ENCODE peak calls at places on chromosomes 5 and 9, in seven cellular contexts. One of them, this sample, is unnamed.

GRCh38 chr9:122389799-122390481 is 19.1 kb downstream of the PTGS1 start:
- DNase-seq in stimulated activated CD4-positive, alpha-beta T cell treated with anti-CD3 and anti-CD28 coated beads, Interleukin-2, amount 100 ng/mL, for 48 hours: no peak
- DNase-seq in AG04449: no peak
- DNase-seq in iris pigment epithelial cell: no peak
- DNase-seq in stimulated activated naive CD8-positive, alpha-beta T cell treated with anti-CD3 and anti-CD28 coated beads, Interleukin-15, amount 100 ng/mL, for 72 hours: no peak
- DNase-seq in astrocyte of the spinal cord: peak; percentile 15
- DNase-seq in AG08395: no peak
- DNase-seq in this sample: no peak

GRCh38 chr9:2109066-2109650 is 94.0 kb downstream of the SMARCA2 start:
- DNase-seq in stimulated activated CD4-positive, alpha-beta T cell treated with anti-CD3 and anti-CD28 coated beads, Interleukin-2, amount 100 ng/mL, for 48 hours: no peak
- DNase-seq in AG04449: peak; percentile 61
- DNase-seq in iris pigment epithelial cell: peak; percentile 49
- DNase-seq in stimulated activated naive CD8-positive, alpha-beta T cell treated with anti-CD3 and anti-CD28 coated beads, Interleukin-15, amount 100 ng/mL, for 72 hours: no peak
- DNase-seq in astrocyte of the spinal cord: peak; percentile 70
- DNase-seq in AG08395: peak; percentile 79
- DNase-seq in this sample: peak; percentile 6

GRCh38 chr5:80644900-80645299 is 9.6 kb upstream of the MSH3 start:
- DNase-seq in stimulated activated CD4-positive, alpha-beta T cell treated with anti-CD3 and anti-CD28 coated beads, Interleukin-2, amount 100 ng/mL, for 48 hours: no peak
- DNase-seq in AG04449: no peak
- DNase-seq in iris pigment epithelial cell: peak; percentile 17
- DNase-seq in stimulated activated naive CD8-positive, alpha-beta T cell treated with anti-CD3 and anti-CD28 coated beads, Interleukin-15, amount 100 ng/mL, for 72 hours: no peak
- DNase-seq in astrocyte of the spinal cord: no peak
- DNase-seq in AG08395: no peak
- DNase-seq in this sample: no peak

GRCh38 chr5:57772512-57772911 is 289.9 kb upstream of the ACTBL2 start:
- DNase-seq in stimulated activated CD4-positive, alpha-beta T cell treated with anti-CD3 and anti-CD28 coated beads, Interleukin-2, amount 100 ng/mL, for 48 hours: no peak
- DNase-seq in AG04449: no peak
- DNase-seq in iris pigment epithelial cell: no peak
- DNase-seq in stimulated activated naive CD8-positive, alpha-beta T cell treated with anti-CD3 and anti-CD28 coated beads, Interleukin-15, amount 100 ng/mL, for 72 hours: no peak
- DNase-seq in astrocyte of the spinal cord: no peak
- DNase-seq in AG08395: no peak
- DNase-seq in this sample: no peak

GRCh38 chr5:34040411-34040810 is 2.6 kb downstream of the C1QTNF3 start:
- DNase-seq in stimulated activated CD4-positive, alpha-beta T cell treated with anti-CD3 and anti-CD28 coated beads, Interleukin-2, amount 100 ng/mL, for 48 hours: no peak
- DNase-seq in AG04449: no peak
- DNase-seq in iris pigment epithelial cell: peak; percentile 12
- DNase-seq in stimulated activated naive CD8-positive, alpha-beta T cell treated with anti-CD3 and anti-CD28 coated beads, Interleukin-15, amount 100 ng/mL, for 72 hours: no peak
- DNase-seq in astrocyte of the spinal cord: no peak
- DNase-seq in AG08395: no peak
- DNase-seq in this sample: no peak

GRCh38 chr5:178381921-178382688 is 149.5 kb upstream of the PHYKPL start:
- DNase-seq in stimulated activated CD4-positive, alpha-beta T cell treated with anti-CD3 and anti-CD28 coated beads, Interleukin-2, amount 100 ng/mL, for 48 hours: no peak
- DNase-seq in AG04449: no peak
- DNase-seq in iris pigment epithelial cell: no peak
- DNase-seq in stimulated activated naive CD8-positive, alpha-beta T cell treated with anti-CD3 and anti-CD28 coated beads, Interleukin-15, amount 100 ng/mL, for 72 hours: no peak
- DNase-seq in astrocyte of the spinal cord: no peak
- DNase-seq in AG08395: no peak
- DNase-seq in this sample: no peak

GRCh38 chr5:80937591-80937990 is 22.6 kb upstream of the RASGRF2 start:
- DNase-seq in stimulated activated CD4-positive, alpha-beta T cell treated with anti-CD3 and anti-CD28 coated beads, Interleukin-2, amount 100 ng/mL, for 48 hours: no peak
- DNase-seq in AG04449: no peak
- DNase-seq in iris pigment epithelial cell: peak; percentile 40
- DNase-seq in stimulated activated naive CD8-positive, alpha-beta T cell treated with anti-CD3 and anti-CD28 coated beads, Interleukin-15, amount 100 ng/mL, for 72 hours: no peak
- DNase-seq in astrocyte of the spinal cord: peak; percentile 28
- DNase-seq in AG08395: no peak
- DNase-seq in this sample: no peak

GRCh38 chr5:98934581-98934980 is 5.8 kb upstream of the CHD1 start:
- DNase-seq in stimulated activated CD4-positive, alpha-beta T cell treated with anti-CD3 and anti-CD28 coated beads, Interleukin-2, amount 100 ng/mL, for 48 hours: no peak
- DNase-seq in AG04449: no peak
- DNase-seq in iris pigment epithelial cell: peak; percentile 47
- DNase-seq in stimulated activated naive CD8-positive, alpha-beta T cell treated with anti-CD3 and anti-CD28 coated beads, Interleukin-15, amount 100 ng/mL, for 72 hours: no peak
- DNase-seq in astrocyte of the spinal cord: peak; percentile 20
- DNase-seq in AG08395: no peak
- DNase-seq in this sample: peak; percentile 20

GRCh38 chr9:84697494-84698114 is 28.1 kb downstream of the NTRK2 start:
- DNase-seq in stimulated activated CD4-positive, alpha-beta T cell treated with anti-CD3 and anti-CD28 coated beads, Interleukin-2, amount 100 ng/mL, for 48 hours: peak; percentile 43
- DNase-seq in AG04449: no peak
- DNase-seq in iris pigment epithelial cell: peak; percentile 8
- DNase-seq in stimulated activated naive CD8-positive, alpha-beta T cell treated with anti-CD3 and anti-CD28 coated beads, Interleukin-15, amount 100 ng/mL, for 72 hours: peak; percentile 38
- DNase-seq in astrocyte of the spinal cord: peak; percentile 72
- DNase-seq in AG08395: peak; percentile 64
- DNase-seq in this sample: peak; percentile 43

GRCh38 chr5:89351232-89351631 is 468.2 kb upstream of the MEF2C start:
- DNase-seq in stimulated activated CD4-positive, alpha-beta T cell treated with anti-CD3 and anti-CD28 coated beads, Interleukin-2, amount 100 ng/mL, for 48 hours: no peak
- DNase-seq in AG04449: peak; percentile 52
- DNase-seq in iris pigment epithelial cell: peak; percentile 49
- DNase-seq in stimulated activated naive CD8-positive, alpha-beta T cell treated with anti-CD3 and anti-CD28 coated beads, Interleukin-15, amount 100 ng/mL, for 72 hours: no peak
- DNase-seq in astrocyte of the spinal cord: peak; percentile 83
- DNase-seq in AG08395: peak; percentile 22
- DNase-seq in this sample: no peak

GRCh38 chr9:92954078-92954861 is 6.9 kb downstream of the FGD3 start:
- DNase-seq in stimulated activated CD4-positive, alpha-beta T cell treated with anti-CD3 and anti-CD28 coated beads, Interleukin-2, amount 100 ng/mL, for 48 hours: peak; percentile 71
- DNase-seq in AG04449: no peak
- DNase-seq in iris pigment epithelial cell: peak; percentile 14
- DNase-seq in stimulated activated naive CD8-positive, alpha-beta T cell treated with anti-CD3 and anti-CD28 coated beads, Interleukin-15, amount 100 ng/mL, for 72 hours: peak; percentile 85
- DNase-seq in astrocyte of the spinal cord: peak; percentile 9
- DNase-seq in AG08395: peak; percentile 32
- DNase-seq in this sample: peak; percentile 20

GRCh38 chr5:169071-169727 is 22.1 kb upstream of the LRRC14B start:
- DNase-seq in stimulated activated CD4-positive, alpha-beta T cell treated with anti-CD3 and anti-CD28 coated beads, Interleukin-2, amount 100 ng/mL, for 48 hours: no peak
- DNase-seq in AG04449: no peak
- DNase-seq in iris pigment epithelial cell: peak; percentile 20
- DNase-seq in stimulated activated naive CD8-positive, alpha-beta T cell treated with anti-CD3 and anti-CD28 coated beads, Interleukin-15, amount 100 ng/mL, for 72 hours: peak; percentile 5
- DNase-seq in astrocyte of the spinal cord: peak; percentile 80
- DNase-seq in AG08395: peak; percentile 70
- DNase-seq in this sample: no peak

GRCh38 chr9:130243015-130243881 is 22.3 kb upstream of the HMCN2 start:
- DNase-seq in stimulated activated CD4-positive, alpha-beta T cell treated with anti-CD3 and anti-CD28 coated beads, Interleukin-2, amount 100 ng/mL, for 48 hours: peak; percentile 85
- DNase-seq in AG04449: no peak
- DNase-seq in iris pigment epithelial cell: no peak
- DNase-seq in stimulated activated naive CD8-positive, alpha-beta T cell treated with anti-CD3 and anti-CD28 coated beads, Interleukin-15, amount 100 ng/mL, for 72 hours: peak; percentile 76
- DNase-seq in astrocyte of the spinal cord: peak; percentile 22
- DNase-seq in AG08395: peak; percentile 73
- DNase-seq in this sample: peak; percentile 44

GRCh38 chr9:138070815-138071214 is 193.2 kb downstream of the CACNA1B start:
- DNase-seq in stimulated activated CD4-positive, alpha-beta T cell treated with anti-CD3 and anti-CD28 coated beads, Interleukin-2, amount 100 ng/mL, for 48 hours: no peak
- DNase-seq in AG04449: no peak
- DNase-seq in iris pigment epithelial cell: no peak
- DNase-seq in stimulated activated naive CD8-positive, alpha-beta T cell treated with anti-CD3 and anti-CD28 coated beads, Interleukin-15, amount 100 ng/mL, for 72 hours: no peak
- DNase-seq in astrocyte of the spinal cord: no peak
- DNase-seq in AG08395: no peak
- DNase-seq in this sample: no peak

GRCh38 chr5:147234825-147235635 is at the start of gene STK32A:
- DNase-seq in stimulated activated CD4-positive, alpha-beta T cell treated with anti-CD3 and anti-CD28 coated beads, Interleukin-2, amount 100 ng/mL, for 48 hours: no peak
- DNase-seq in AG04449: no peak
- DNase-seq in iris pigment epithelial cell: peak; percentile 3
- DNase-seq in stimulated activated naive CD8-positive, alpha-beta T cell treated with anti-CD3 and anti-CD28 coated beads, Interleukin-15, amount 100 ng/mL, for 72 hours: no peak
- DNase-seq in astrocyte of the spinal cord: peak; percentile 52
- DNase-seq in AG08395: no peak
- DNase-seq in this sample: peak; percentile 66

GRCh38 chr9:137045294-137046093 is 483 bp downstream of the NPDC1 start:
- DNase-seq in stimulated activated CD4-positive, alpha-beta T cell treated with anti-CD3 and anti-CD28 coated beads, Interleukin-2, amount 100 ng/mL, for 48 hours: no peak
- DNase-seq in AG04449: no peak
- DNase-seq in iris pigment epithelial cell: peak; percentile 66
- DNase-seq in stimulated activated naive CD8-positive, alpha-beta T cell treated with anti-CD3 and anti-CD28 coated beads, Interleukin-15, amount 100 ng/mL, for 72 hours: no peak
- DNase-seq in astrocyte of the spinal cord: peak; percentile 38
- DNase-seq in AG08395: peak; percentile 62
- DNase-seq in this sample: peak; percentile 52

GRCh38 chr9:133576591-133577462 is 32.4 kb downstream of the FAM163B start:
- DNase-seq in stimulated activated CD4-positive, alpha-beta T cell treated with anti-CD3 and anti-CD28 coated beads, Interleukin-2, amount 100 ng/mL, for 48 hours: no peak
- DNase-seq in AG04449: no peak
- DNase-seq in iris pigment epithelial cell: peak; percentile 29
- DNase-seq in stimulated activated naive CD8-positive, alpha-beta T cell treated with anti-CD3 and anti-CD28 coated beads, Interleukin-15, amount 100 ng/mL, for 72 hours: no peak
- DNase-seq in astrocyte of the spinal cord: no peak
- DNase-seq in AG08395: no peak
- DNase-seq in this sample: no peak

GRCh38 chr5:21919417-21920022 is 933.6 kb downstream of the CDH12 start:
- DNase-seq in stimulated activated CD4-positive, alpha-beta T cell treated with anti-CD3 and anti-CD28 coated beads, Interleukin-2, amount 100 ng/mL, for 48 hours: no peak
- DNase-seq in AG04449: no peak
- DNase-seq in iris pigment epithelial cell: peak; percentile 65
- DNase-seq in stimulated activated naive CD8-positive, alpha-beta T cell treated with anti-CD3 and anti-CD28 coated beads, Interleukin-15, amount 100 ng/mL, for 72 hours: no peak
- DNase-seq in astrocyte of the spinal cord: peak; percentile 52
- DNase-seq in AG08395: peak; percentile 29
- DNase-seq in this sample: peak; percentile 8

GRCh38 chr5:159456722-159457462 is 126.6 kb upstream of the IL12B start:
- DNase-seq in stimulated activated CD4-positive, alpha-beta T cell treated with anti-CD3 and anti-CD28 coated beads, Interleukin-2, amount 100 ng/mL, for 48 hours: peak; percentile 58
- DNase-seq in AG04449: no peak
- DNase-seq in iris pigment epithelial cell: peak; percentile 53
- DNase-seq in stimulated activated naive CD8-positive, alpha-beta T cell treated with anti-CD3 and anti-CD28 coated beads, Interleukin-15, amount 100 ng/mL, for 72 hours: peak; percentile 87
- DNase-seq in astrocyte of the spinal cord: peak; percentile 52
- DNase-seq in AG08395: peak; percentile 40
- DNase-seq in this sample: peak; percentile 47

GRCh38 chr5:147098233-147098790 is 136.5 kb upstream of the STK32A start:
- DNase-seq in stimulated activated CD4-positive, alpha-beta T cell treated with anti-CD3 and anti-CD28 coated beads, Interleukin-2, amount 100 ng/mL, for 48 hours: peak; percentile 3
- DNase-seq in AG04449: no peak
- DNase-seq in iris pigment epithelial cell: peak; percentile 40
- DNase-seq in stimulated activated naive CD8-positive, alpha-beta T cell treated with anti-CD3 and anti-CD28 coated beads, Interleukin-15, amount 100 ng/mL, for 72 hours: no peak
- DNase-seq in astrocyte of the spinal cord: peak; percentile 43
- DNase-seq in AG08395: peak; percentile 52
- DNase-seq in this sample: peak; percentile 62

GRCh38 chr5:62143268-62144229 is 162.5 kb upstream of the KIF2A start:
- DNase-seq in stimulated activated CD4-positive, alpha-beta T cell treated with anti-CD3 and anti-CD28 coated beads, Interleukin-2, amount 100 ng/mL, for 48 hours: no peak
- DNase-seq in AG04449: no peak
- DNase-seq in iris pigment epithelial cell: peak; percentile 37
- DNase-seq in stimulated activated naive CD8-positive, alpha-beta T cell treated with anti-CD3 and anti-CD28 coated beads, Interleukin-15, amount 100 ng/mL, for 72 hours: no peak
- DNase-seq in astrocyte of the spinal cord: peak; percentile 53
- DNase-seq in AG08395: peak; percentile 7
- DNase-seq in this sample: no peak

GRCh38 chr9:89696780-89697179 is 92.0 kb downstream of the GADD45G start:
- DNase-seq in stimulated activated CD4-positive, alpha-beta T cell treated with anti-CD3 and anti-CD28 coated beads, Interleukin-2, amount 100 ng/mL, for 48 hours: no peak
- DNase-seq in AG04449: no peak
- DNase-seq in iris pigment epithelial cell: no peak
- DNase-seq in stimulated activated naive CD8-positive, alpha-beta T cell treated with anti-CD3 and anti-CD28 coated beads, Interleukin-15, amount 100 ng/mL, for 72 hours: no peak
- DNase-seq in astrocyte of the spinal cord: no peak
- DNase-seq in AG08395: no peak
- DNase-seq in this sample: no peak

GRCh38 chr9:5920860-5921328 is 30.2 kb downstream of the MLANA start:
- DNase-seq in stimulated activated CD4-positive, alpha-beta T cell treated with anti-CD3 and anti-CD28 coated beads, Interleukin-2, amount 100 ng/mL, for 48 hours: no peak
- DNase-seq in AG04449: peak; percentile 5
- DNase-seq in iris pigment epithelial cell: no peak
- DNase-seq in stimulated activated naive CD8-positive, alpha-beta T cell treated with anti-CD3 and anti-CD28 coated beads, Interleukin-15, amount 100 ng/mL, for 72 hours: no peak
- DNase-seq in astrocyte of the spinal cord: peak; percentile 23
- DNase-seq in AG08395: peak; percentile 39
- DNase-seq in this sample: no peak

GRCh38 chr5:72015103-72015548 is 92.1 kb upstream of the MAP1B start:
- DNase-seq in stimulated activated CD4-positive, alpha-beta T cell treated with anti-CD3 and anti-CD28 coated beads, Interleukin-2, amount 100 ng/mL, for 48 hours: no peak
- DNase-seq in AG04449: no peak
- DNase-seq in iris pigment epithelial cell: peak; percentile 77
- DNase-seq in stimulated activated naive CD8-positive, alpha-beta T cell treated with anti-CD3 and anti-CD28 coated beads, Interleukin-15, amount 100 ng/mL, for 72 hours: no peak
- DNase-seq in astrocyte of the spinal cord: peak; percentile 85
- DNase-seq in AG08395: peak; percentile 12
- DNase-seq in this sample: peak; percentile 60

This sample was measured in MG63.